ENCODE peak calls at places on chromosome 16, in seven cellular contexts. H is mucosa of descending colon, Q is A549, T is cardiac fibroblast, L is neural progenitor cell, Y is WERI-Rb-1, W is BJ. E is an unnamed sample.

GRCh38 chr16:52690468-52690867 is 143.5 kb upstream of the TOX3 start:
- DNase-seq in H (no peak), Q (no peak), T (no peak), L (no peak), Y (no peak), W (no peak), E (no peak)

GRCh38 chr16:30571444-30572322 is at the start of gene ZNF688:
- DNase-seq in H (peak; percentile 95), Q (peak; percentile 95), T (peak; percentile 99), L (peak; percentile 96), Y (peak; percentile 97), W (peak; percentile 96), E (peak; percentile 98)

GRCh38 chr16:64375386-64375980 is 746.4 kb downstream of the CDH11 start:
- DNase-seq in H (no peak), Q (no peak), T (peak; percentile 50), L (no peak), Y (no peak), W (no peak), E (peak; percentile 94)

GRCh38 chr16:80931985-80932720 is 74.5 kb downstream of the CMC2 start:
- DNase-seq in H (peak; percentile 51), Q (peak; percentile 71), T (peak; percentile 77), L (peak; percentile 72), Y (peak; percentile 48), W (no peak), E (peak; percentile 83)

GRCh38 chr16:29674188-29674587 is 4.8 kb upstream of the QPRT start:
- DNase-seq in H (peak; percentile 78), Q (no peak), T (peak; percentile 75), L (no peak), Y (no peak), W (no peak), E (peak; percentile 47)

GRCh38 chr16:12557808-12558207 is 245.9 kb downstream of the CPPED1 start:
- DNase-seq in H (no peak), Q (no peak), T (no peak), L (peak; percentile 52), Y (peak; percentile 50), W (no peak), E (no peak)

GRCh38 chr16:12214509-12214908 is 238.0 kb downstream of the SNX29 start:
- DNase-seq in H (no peak), Q (no peak), T (no peak), L (peak; percentile 51), Y (no peak), W (no peak), E (no peak)

GRCh38 chr16:79618712-79619050 is 18.1 kb upstream of the MAF start:
- DNase-seq in H (no peak), Q (no peak), T (no peak), L (no peak), Y (no peak), W (no peak), E (no peak)

GRCh38 chr16:54283735-54284318 is 2.8 kb downstream of the IRX3 start:
- DNase-seq in H (no peak), Q (no peak), T (no peak), L (peak; percentile 39), Y (no peak), W (no peak), E (peak; percentile 38)

GRCh38 chr16:64428463-64428862 is 693.4 kb downstream of the CDH11 start:
- DNase-seq in H (no peak), Q (no peak), T (peak; percentile 67), L (no peak), Y (no peak), W (no peak), E (peak; percentile 87)

GRCh38 chr16:24853169-24853824 is 7.5 kb downstream of the SLC5A11 start:
- DNase-seq in H (no peak), Q (no peak), T (no peak), L (no peak), Y (no peak), W (no peak), E (peak; percentile 22)

GRCh38 chr16:85796152-85796551 is 3.2 kb downstream of the EMC8 start:
- DNase-seq in H (no peak), Q (no peak), T (no peak), L (no peak), Y (no peak), W (no peak), E (no peak)

GRCh38 chr16:86879268-86879667 is 300.9 kb downstream of the FOXL1 start:
- DNase-seq in H (no peak), Q (no peak), T (no peak), L (no peak), Y (no peak), W (no peak), E (no peak)

GRCh38 chr16:53904533-53904932 is 200.6 kb downstream of the FTO start:
- DNase-seq in H (no peak), Q (no peak), T (no peak), L (no peak), Y (no peak), W (no peak), E (no peak)

GRCh38 chr16:70804153-70804728 is 3.3 kb upstream of the VAC14 start:
- DNase-seq in H (no peak), Q (peak; percentile 37), T (peak; percentile 80), L (no peak), Y (no peak), W (peak; percentile 26), E (peak; percentile 86)

GRCh38 chr16:10578474-10579316 is 1.7 kb downstream of the EMP2 start:
- DNase-seq in H (peak; percentile 65), Q (no peak), T (no peak), L (no peak), Y (no peak), W (no peak), E (peak; percentile 20)
- H3K4me3 ChIP-seq in H (no peak overlapping the region), Q (no peak overlapping the region), T (no peak overlapping the region), L (no peak overlapping the region), Y (no peak overlapping the region), W (peak overlapping the region; percentile 18), E (peak overlapping the region; percentile 47)

GRCh38 chr16:49350265-49351103 is 23.1 kb upstream of the C16orf78 start:
- DNase-seq in H (peak; percentile 82), Q (peak; percentile 41), T (peak; percentile 54), L (peak; percentile 73), Y (peak; percentile 66), W (no peak), E (peak; percentile 45)

GRCh38 chr16:49347476-49347875 is 26.1 kb upstream of the C16orf78 start:
- DNase-seq in H (no peak), Q (no peak), T (no peak), L (no peak), Y (no peak), W (no peak), E (no peak)

GRCh38 chr16:49348408-49349176 is 25.0 kb upstream of the C16orf78 start:
- DNase-seq in H (no peak), Q (peak; percentile 13), T (no peak), L (no peak), Y (peak; percentile 15), W (no peak), E (no peak)

GRCh38 chr16:49351119-49351518 is 22.5 kb upstream of the C16orf78 start:
- DNase-seq in H (no peak), Q (no peak), T (no peak), L (peak; percentile 62), Y (no peak), W (no peak), E (no peak)

DNA sequence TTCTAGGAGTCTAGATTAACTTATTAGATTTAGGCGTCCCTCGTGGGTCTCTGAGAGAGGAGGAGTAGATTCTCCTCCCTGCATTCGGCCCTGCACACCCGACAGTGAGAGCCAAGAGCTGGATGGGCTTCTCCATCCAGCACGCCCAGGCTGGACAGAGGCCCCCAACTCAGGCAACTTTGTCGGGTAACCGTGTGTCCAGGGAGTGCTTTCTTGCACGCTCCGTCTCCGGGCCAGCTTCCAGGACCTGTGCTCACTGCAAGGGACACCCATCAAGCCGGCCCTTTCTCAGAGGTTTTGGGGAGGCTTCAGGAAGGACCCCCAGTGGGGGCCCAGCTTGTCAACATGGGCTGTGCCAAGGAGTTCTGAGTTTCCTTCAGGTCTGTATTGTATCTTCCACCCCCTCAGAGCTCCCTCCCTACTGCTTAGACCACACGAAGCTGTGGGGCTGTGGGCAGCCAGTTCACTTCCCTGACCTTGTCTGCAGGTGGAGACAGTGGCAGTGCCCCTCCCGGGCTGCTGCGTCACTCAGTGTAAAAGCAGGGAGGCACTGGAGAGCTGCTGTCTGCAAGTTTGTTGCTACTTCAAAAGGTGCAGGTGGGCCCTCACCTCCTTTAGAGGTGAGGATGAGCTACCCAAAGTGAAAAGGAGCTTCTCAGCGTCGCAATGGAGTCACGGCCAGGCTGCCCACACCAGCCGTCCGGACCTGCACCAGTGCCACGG is 24.0 kb upstream of the C16orf78 start:
- DNase-seq in H (no peak), Q (no peak), T (no peak), L (no peak), Y (no peak), W (no peak), E (no peak)
- TF ChIP-seq CTCF in H (no peak), Q (no peak), T (no peak), L (no peak), Y (no peak), W (no peak), E (no peak)

GRCh38 chr16:1981398-1981836 is at the start of gene NOXO1:
- DNase-seq in H (peak; percentile 79), Q (no peak), T (no peak), L (no peak), Y (peak; percentile 69), W (no peak), E (no peak)

GRCh38 chr16:1979271-1980025 is 1.8 kb downstream of the NOXO1 start:
- DNase-seq in H (peak; percentile 93), Q (no peak), T (no peak), L (peak; percentile 52), Y (no peak), W (no peak), E (no peak)

GRCh38 chr16:1981972-1982574 is 804 bp upstream of the NOXO1 start:
- DNase-seq in H (peak; percentile 82), Q (no peak), T (no peak), L (no peak), Y (peak; percentile 57), W (no peak), E (no peak)

GRCh38 chr16:1980026-1980769 is 1.1 kb downstream of the NOXO1 start:
- DNase-seq in H (peak; percentile 55), Q (no peak), T (no peak), L (peak; percentile 49), Y (no peak), W (no peak), E (no peak)

GRCh38 chr16:1980770-1981087 is 540 bp downstream of the NOXO1 start:
- DNase-seq in H (no peak), Q (no peak), T (no peak), L (no peak), Y (no peak), W (no peak), E (no peak)
- H3K4me3 ChIP-seq in H (no peak overlapping the region), Q (no peak overlapping the region), T (no peak overlapping the region), L (no peak overlapping the region), Y (no peak overlapping the region), W (no peak overlapping the region), E (no peak overlapping the region)

DNA sequence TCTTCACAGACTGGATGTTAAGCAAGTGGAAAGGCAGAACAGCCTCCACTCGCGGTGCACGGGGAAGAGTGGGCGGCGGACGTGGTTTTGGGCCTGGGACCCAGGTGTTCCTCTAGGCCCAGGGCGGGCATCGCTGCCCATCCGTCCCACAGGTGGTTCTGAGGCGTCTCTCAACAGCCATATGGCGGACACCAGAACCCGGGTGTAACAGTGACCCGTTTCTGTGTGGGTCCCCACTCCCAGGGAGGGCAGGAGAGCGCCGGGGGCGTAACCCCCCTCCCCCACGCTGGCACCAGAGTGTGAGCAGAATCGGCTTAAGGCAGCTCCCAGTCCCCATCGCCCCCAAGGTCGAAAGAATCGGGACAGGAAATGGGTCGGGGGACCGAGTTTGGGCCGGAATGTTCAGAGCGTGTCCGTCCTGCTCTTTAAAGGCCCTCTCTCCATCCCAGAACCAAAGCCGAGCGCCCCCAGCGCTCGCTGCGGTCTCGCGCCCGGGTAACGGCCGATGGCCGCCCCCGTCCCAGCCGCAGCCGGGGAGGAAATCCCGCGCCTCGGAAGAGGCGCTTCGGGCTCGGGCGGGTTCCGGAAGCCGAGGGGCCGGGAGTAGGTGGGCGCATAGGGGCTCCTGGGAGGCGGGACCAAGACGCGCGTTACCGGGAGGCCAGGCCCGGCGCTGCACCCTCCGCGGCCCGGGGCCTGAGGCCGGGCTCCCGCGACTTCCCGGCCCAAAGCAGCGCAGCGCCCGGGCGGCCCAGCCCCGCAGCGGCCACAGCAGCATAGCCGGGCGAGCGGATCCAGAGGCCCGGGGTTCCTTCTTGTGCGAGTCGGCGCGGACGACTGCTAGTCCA is at the start of gene TK2:
- DNase-seq in H (peak; percentile 71), Q (no peak), T (peak; percentile 83), L (peak; percentile 79), Y (peak; percentile 72), W (no peak), E (no peak)
- TF ChIP-seq CTCF in H (no peak), Q (peak; percentile 17), T (no peak), L (peak; percentile 39), Y (peak; percentile 27), W (peak; percentile 25), E (peak; percentile 22)

E was measured in fibroblast of the aortic adventitia.